ENCODE peak calls at places on chromosomes 5 and 9, in six cellular contexts. V, D, E, T, J and K are unnamed samples. For H3K79me2, the result is how much of the 10 kb centered on the place peaks cover.

GRCh38 chr5:74649421-74649973 is 9.0 kb upstream of the ENC1 start:
- DNase-seq in V (no peak), D (no peak), E (no peak), T (no peak), J (no peak), K (peak)

GRCh38 chr5:50663636-50664035 is 2.8 kb upstream of the PARP8 start:
- DNase-seq in V (no peak), D (no peak), E (no peak), T (no peak), J (no peak), K (no peak)

GRCh38 chr9:71909887-71910601 is 949 bp downstream of the ABHD17B start:
- DNase-seq in V (peak), D (peak), E (peak), T (peak), J (peak), K (no peak)

GRCh38 chr5:95600557-95600956 is 19.3 kb upstream of the GPR150 start:
- DNase-seq in V (no peak), D (no peak), E (peak), T (no peak), J (no peak), K (peak)

GRCh38 chr5:128038641-128039040 is 44.9 kb upstream of the SLC12A2 start:
- DNase-seq in V (peak), D (no peak), E (peak), T (peak), J (no peak), K (peak)

GRCh38 chr9:124108216-124108615 is 96.6 kb downstream of the LHX2 start:
- DNase-seq in V (no peak), D (peak), E (no peak), T (no peak), J (no peak), K (no peak)

GRCh38 chr5:115379622-115380344 is 83.3 kb upstream of the CCDC112 start:
- DNase-seq in V (peak), D (no peak), E (no peak), T (peak), J (no peak), K (peak)

GRCh38 chr5:15499528-15500325 is at the start of gene FBXL7:
- DNase-seq in V (peak), D (no peak), E (peak), T (peak), J (no peak), K (peak)

GRCh38 chr9:94875300-94876063 is 149.0 kb downstream of the AOPEP start:
- DNase-seq in V (no peak), D (no peak), E (no peak), T (no peak), J (peak), K (no peak)

GRCh38 chr9:14530301-14530700 is 162.9 kb downstream of the ZDHHC21 start:
- DNase-seq in V (no peak), D (no peak), E (no peak), T (no peak), J (no peak), K (no peak)

GRCh38 chr9:109816490-109816889 is 36.5 kb downstream of the PALM2AKAP2 start:
- DNase-seq in V (peak), D (no peak), E (peak), T (peak), J (no peak), K (peak)

GRCh38 chr5:463952-464351 is 21.0 kb downstream of the EXOC3 start:
- DNase-seq in V (no peak), D (peak), E (no peak), T (no peak), J (no peak), K (no peak)

GRCh38 chr9:133758228-133758627 is 20.1 kb upstream of the SARDH start:
- DNase-seq in V (no peak), D (no peak), E (no peak), T (no peak), J (no peak), K (no peak)

GRCh38 chr9:134215709-134216448 is 51.5 kb upstream of the RNU6ATAC start:
- DNase-seq in V (no peak), D (no peak), E (no peak), T (no peak), J (peak), K (no peak)

GRCh38 chr9:91143162-91143561 is 218.6 kb downstream of the AUH start:
- DNase-seq in V (no peak), D (no peak), E (no peak), T (no peak), J (no peak), K (no peak)

GRCh38 chr9:137422668-137423000 is 328 bp downstream of the EXD3 start:
- DNase-seq in V (peak), D (peak), E (peak), T (peak), J (peak), K (no peak)

GRCh38 chr9:110029815-110030480 is 178.0 kb downstream of the C9orf152 start:
- DNase-seq in V (no peak), D (no peak), E (no peak), T (no peak), J (no peak), K (no peak)

GRCh38 chr5:38506302-38506701 is 50.1 kb downstream of the LIFR start:
- DNase-seq in V (no peak), D (no peak), E (no peak), T (no peak), J (no peak), K (no peak)

GRCh38 chr5:61354199-61354598 is 22.1 kb downstream of the ZSWIM6 start:
- DNase-seq in V (no peak), D (peak), E (no peak), T (no peak), J (no peak), K (no peak)

GRCh38 chr9:122277285-122277897 is 12.7 kb downstream of the MRRF start:
- DNase-seq in V (no peak), D (peak), E (no peak), T (no peak), J (no peak), K (no peak)
- H3K79me2 ChIP-seq in V (under half), D (half or more), E (half or more), T (half or more), J (half or more), K (half or more)

GRCh38 chr9:132066057-132066456 is 13.6 kb downstream of the MED27 start:
- DNase-seq in V (no peak), D (no peak), E (no peak), T (no peak), J (no peak), K (no peak)

GRCh38 chr9:132056717-132057429 is 22.8 kb downstream of the MED27 start:
- DNase-seq in V (no peak), D (no peak), E (no peak), T (no peak), J (no peak), K (no peak)

GRCh38 chr9:132062768-132063167 is 16.9 kb downstream of the MED27 start:
- DNase-seq in V (no peak), D (no peak), E (no peak), T (no peak), J (no peak), K (no peak)

GRCh38 chr9:132059351-132059750 is 20.3 kb downstream of the MED27 start:
- DNase-seq in V (no peak), D (no peak), E (no peak), T (no peak), J (no peak), K (no peak)

DNA sequence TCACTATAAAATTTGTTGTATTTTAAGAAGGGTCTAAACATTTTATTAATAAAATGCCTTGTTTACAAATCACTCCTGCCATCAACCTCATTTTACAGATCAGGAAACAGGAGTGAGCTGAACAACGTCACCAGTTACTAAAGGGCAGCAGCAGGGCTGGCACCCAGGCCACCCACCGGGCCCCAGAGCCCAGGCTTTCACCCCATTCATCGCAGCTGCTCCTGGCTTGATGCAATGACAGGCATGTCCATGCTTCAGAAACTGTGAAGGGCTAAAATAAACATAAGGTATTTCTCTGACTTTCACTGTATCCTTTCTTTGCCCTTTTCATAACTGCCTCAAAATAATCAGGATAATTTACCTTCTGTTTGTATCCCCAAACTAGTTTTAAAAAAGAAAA is 18.1 kb downstream of the MED27 start:
- DNase-seq in V (no peak), D (no peak), E (no peak), T (no peak), J (no peak), K (no peak)
- H3K79me2 ChIP-seq in V (half or more), D (half or more), E (half or more), T (half or more), J (under half), K (half or more)

DNA sequence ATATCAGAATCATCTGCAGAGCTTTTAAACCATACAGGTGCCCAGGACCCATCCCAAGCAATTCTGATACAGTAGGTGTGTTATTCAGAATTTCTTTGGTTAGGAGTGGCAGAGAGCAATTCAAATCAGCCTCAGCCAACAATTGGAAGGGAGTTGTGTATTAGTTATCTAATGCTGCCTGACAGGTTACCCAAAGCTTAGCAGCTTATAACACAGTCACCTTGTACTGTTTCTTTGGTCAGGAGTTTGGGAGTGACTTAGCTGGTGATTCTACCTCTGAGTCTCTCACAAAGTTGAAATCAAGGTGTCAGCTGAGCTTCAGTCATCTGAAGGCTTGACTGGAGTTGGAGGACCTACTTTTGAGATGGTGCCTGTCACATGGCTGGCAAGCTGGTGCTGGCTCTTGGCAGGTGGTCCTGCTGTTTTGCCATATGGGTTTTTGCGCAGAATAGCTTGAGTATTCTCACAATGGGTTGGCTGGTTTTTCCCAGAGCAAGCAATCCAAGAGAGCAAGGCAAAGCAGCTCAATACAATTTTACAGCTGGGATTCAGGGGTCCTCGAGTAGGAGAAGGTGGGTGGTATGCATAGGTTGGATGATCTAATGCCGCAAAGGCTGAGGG is 18.7 kb upstream of the CARNMT1 start:
- DNase-seq in V (no peak), D (no peak), E (no peak), T (no peak), J (no peak), K (no peak)
- H3K79me2 ChIP-seq in V (under half), D (under half), E (under half), T (under half), J (under half), K (under half)

GRCh38 chr9:4738866-4739586 is 2.0 kb downstream of the AK3 start:
- DNase-seq in V (no peak), D (no peak), E (peak), T (no peak), J (no peak), K (no peak)
- H3K79me2 ChIP-seq in V (half or more), D (half or more), E (half or more), T (half or more), J (half or more), K (half or more)